ENCODE peak calls at places on chromosome 4, in seven cellular contexts. One of them, this sample, is unnamed.

GRCh38 chr4:158949094-158949493 is 153.8 kb upstream of the RAPGEF2 start:
- DNase-seq in heart left ventricle: no peak
- DNase-seq in adrenal gland: no peak
- DNase-seq in tibial nerve: no peak
- DNase-seq in HepG2: no peak
- DNase-seq in esophagus squamous epithelium: no peak
- DNase-seq in uterus: no peak
- DNase-seq in this sample: peak; percentile 45

GRCh38 chr4:159150380-159150779 is 47.5 kb downstream of the RAPGEF2 start:
- DNase-seq in heart left ventricle: no peak
- DNase-seq in adrenal gland: no peak
- DNase-seq in tibial nerve: no peak
- DNase-seq in HepG2: no peak
- DNase-seq in esophagus squamous epithelium: no peak
- DNase-seq in uterus: no peak
- DNase-seq in this sample: peak; percentile 68

GRCh38 chr4:112885897-112886296 is 163.6 kb upstream of the ANK2 start:
- DNase-seq in heart left ventricle: no peak
- DNase-seq in adrenal gland: no peak
- DNase-seq in tibial nerve: no peak
- DNase-seq in HepG2: no peak
- DNase-seq in esophagus squamous epithelium: no peak
- DNase-seq in uterus: no peak
- DNase-seq in this sample: no peak

GRCh38 chr4:128256539-128256938 is 31.1 kb downstream of the PGRMC2 start:
- DNase-seq in heart left ventricle: no peak
- DNase-seq in adrenal gland: no peak
- DNase-seq in tibial nerve: no peak
- DNase-seq in HepG2: no peak
- DNase-seq in esophagus squamous epithelium: no peak
- DNase-seq in uterus: no peak
- DNase-seq in this sample: no peak

GRCh38 chr4:119656986-119657635 is 28.5 kb upstream of the PDE5A start:
- DNase-seq in heart left ventricle: no peak
- DNase-seq in adrenal gland: no peak
- DNase-seq in tibial nerve: no peak
- DNase-seq in HepG2: no peak
- DNase-seq in esophagus squamous epithelium: no peak
- DNase-seq in uterus: no peak
- DNase-seq in this sample: no peak

GRCh38 chr4:70437212-70437611 is 34.8 kb upstream of the MUC7 start:
- DNase-seq in heart left ventricle: no peak
- DNase-seq in adrenal gland: no peak
- DNase-seq in tibial nerve: no peak
- DNase-seq in HepG2: peak; percentile 14
- DNase-seq in esophagus squamous epithelium: no peak
- DNase-seq in uterus: no peak
- DNase-seq in this sample: no peak

GRCh38 chr4:186734251-186734650 is 10.6 kb upstream of the FAT1 start:
- DNase-seq in heart left ventricle: no peak
- DNase-seq in adrenal gland: no peak
- DNase-seq in tibial nerve: no peak
- DNase-seq in HepG2: no peak
- DNase-seq in esophagus squamous epithelium: no peak
- DNase-seq in uterus: no peak
- DNase-seq in this sample: no peak

GRCh38 chr4:111045992-111046391 is 423.1 kb upstream of the PITX2 start:
- DNase-seq in heart left ventricle: no peak
- DNase-seq in adrenal gland: no peak
- DNase-seq in tibial nerve: no peak
- DNase-seq in HepG2: no peak
- DNase-seq in esophagus squamous epithelium: no peak
- DNase-seq in uterus: no peak
- DNase-seq in this sample: no peak

GRCh38 chr4:83071116-83071515 is 36.1 kb downstream of the COPS4 start:
- DNase-seq in heart left ventricle: no peak
- DNase-seq in adrenal gland: no peak
- DNase-seq in tibial nerve: no peak
- DNase-seq in HepG2: no peak
- DNase-seq in esophagus squamous epithelium: no peak
- DNase-seq in uterus: no peak
- DNase-seq in this sample: no peak

GRCh38 chr4:48683784-48684666 is 96.1 kb downstream of the FRYL start:
- DNase-seq in heart left ventricle: no peak
- DNase-seq in adrenal gland: no peak
- DNase-seq in tibial nerve: no peak
- DNase-seq in HepG2: no peak
- DNase-seq in esophagus squamous epithelium: no peak
- DNase-seq in uterus: no peak
- DNase-seq in this sample: peak; percentile 88

GRCh38 chr4:26218677-26219181 is 102.1 kb upstream of the RBPJ start:
- DNase-seq in heart left ventricle: no peak
- DNase-seq in adrenal gland: no peak
- DNase-seq in tibial nerve: no peak
- DNase-seq in HepG2: no peak
- DNase-seq in esophagus squamous epithelium: no peak
- DNase-seq in uterus: no peak
- DNase-seq in this sample: no peak

GRCh38 chr4:52852041-52852440 is 10.1 kb upstream of the RASL11B start:
- DNase-seq in heart left ventricle: no peak
- DNase-seq in adrenal gland: no peak
- DNase-seq in tibial nerve: no peak
- DNase-seq in HepG2: no peak
- DNase-seq in esophagus squamous epithelium: no peak
- DNase-seq in uterus: no peak
- DNase-seq in this sample: no peak
- TF ChIP-seq POLR2A in heart left ventricle: no peak
- TF ChIP-seq POLR2A in adrenal gland: no peak
- TF ChIP-seq POLR2A in tibial nerve: no peak
- TF ChIP-seq POLR2A in HepG2: no peak
- TF ChIP-seq POLR2A in esophagus squamous epithelium: no peak
- TF ChIP-seq POLR2A in uterus: no peak
- TF ChIP-seq POLR2A in this sample: no peak

GRCh38 chr4:44678094-44679023 is at the start of gene GUF1:
- DNase-seq in heart left ventricle: peak; percentile 93
- DNase-seq in adrenal gland: peak; percentile 89
- DNase-seq in tibial nerve: peak; percentile 70
- DNase-seq in HepG2: peak; percentile 85
- DNase-seq in esophagus squamous epithelium: peak; percentile 52
- DNase-seq in uterus: peak; percentile 86
- DNase-seq in this sample: peak; percentile 95
- TF ChIP-seq POLR2A in heart left ventricle: no peak
- TF ChIP-seq POLR2A in adrenal gland: peak; percentile 59
- TF ChIP-seq POLR2A in tibial nerve: peak; percentile 9
- TF ChIP-seq POLR2A in HepG2: peak; percentile 96
- TF ChIP-seq POLR2A in esophagus squamous epithelium: no peak
- TF ChIP-seq POLR2A in uterus: no peak
- TF ChIP-seq POLR2A in this sample: peak; percentile 97

DNA sequence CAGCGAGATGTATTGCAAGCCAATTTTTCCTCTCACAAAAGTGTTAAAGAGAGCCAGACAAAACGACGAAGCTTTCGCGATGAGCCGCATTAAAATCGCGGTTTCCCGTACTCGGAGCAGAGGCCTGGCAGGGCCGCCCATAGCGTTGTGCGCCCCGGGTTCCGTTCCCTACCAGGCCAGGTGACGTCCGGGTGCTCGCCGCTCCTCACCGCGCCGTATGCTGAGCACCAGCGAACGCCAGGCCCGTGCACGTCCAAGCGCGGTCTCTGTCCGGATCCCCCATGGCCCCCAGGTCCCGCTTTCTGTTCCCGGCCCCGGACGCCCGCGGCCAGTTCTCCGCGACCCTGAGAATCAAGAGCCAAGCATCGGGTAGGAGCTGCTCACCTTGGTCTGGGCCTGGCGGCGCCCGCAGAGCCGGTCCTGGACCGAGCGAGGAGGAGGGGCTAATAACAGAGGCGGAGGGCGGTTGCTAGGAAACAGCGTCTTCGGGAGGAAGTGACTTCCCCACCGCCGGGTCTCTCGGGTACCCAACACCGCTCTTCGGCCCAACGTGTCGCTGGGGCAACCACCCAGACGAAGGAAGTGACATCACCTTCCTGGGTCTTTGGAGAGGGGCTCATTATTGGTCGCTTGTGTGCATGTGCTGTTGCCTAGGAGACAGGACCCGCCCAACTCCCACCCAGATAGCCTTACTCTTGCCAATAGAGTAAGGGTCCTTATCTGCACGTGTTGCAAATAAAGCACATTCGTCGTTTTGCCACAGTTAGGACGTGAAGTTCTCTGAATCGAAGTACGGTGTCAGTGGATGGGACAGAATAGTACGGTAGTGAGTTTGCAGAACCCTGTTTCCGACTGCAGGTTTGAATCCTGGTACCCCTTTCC is at the start of gene MAP9:
- DNase-seq in heart left ventricle: peak; percentile 94
- DNase-seq in adrenal gland: peak; percentile 86
- DNase-seq in tibial nerve: peak; percentile 65
- DNase-seq in HepG2: no peak
- DNase-seq in esophagus squamous epithelium: peak; percentile 55
- DNase-seq in uterus: peak; percentile 78
- DNase-seq in this sample: peak; percentile 56
- TF ChIP-seq POLR2A in heart left ventricle: no peak
- TF ChIP-seq POLR2A in adrenal gland: no peak
- TF ChIP-seq POLR2A in tibial nerve: no peak
- TF ChIP-seq POLR2A in HepG2: no peak
- TF ChIP-seq POLR2A in esophagus squamous epithelium: no peak
- TF ChIP-seq POLR2A in uterus: no peak
- TF ChIP-seq POLR2A in this sample: no peak

GRCh38 chr4:15144249-15144966 is 142.1 kb downstream of the CPEB2 start:
- DNase-seq in heart left ventricle: no peak
- DNase-seq in adrenal gland: no peak
- DNase-seq in tibial nerve: no peak
- DNase-seq in HepG2: no peak
- DNase-seq in esophagus squamous epithelium: no peak
- DNase-seq in uterus: no peak
- DNase-seq in this sample: no peak

GRCh38 chr4:15144967-15145295 is 142.7 kb downstream of the CPEB2 start:
- DNase-seq in heart left ventricle: no peak
- DNase-seq in adrenal gland: no peak
- DNase-seq in tibial nerve: no peak
- DNase-seq in HepG2: no peak
- DNase-seq in esophagus squamous epithelium: no peak
- DNase-seq in uterus: no peak
- DNase-seq in this sample: no peak

GRCh38 chr4:15147709-15148651 is 145.7 kb downstream of the CPEB2 start:
- DNase-seq in heart left ventricle: no peak
- DNase-seq in adrenal gland: peak; percentile 26
- DNase-seq in tibial nerve: no peak
- DNase-seq in HepG2: peak; percentile 59
- DNase-seq in esophagus squamous epithelium: no peak
- DNase-seq in uterus: no peak
- DNase-seq in this sample: no peak

GRCh38 chr4:15143551-15143950 is 141.3 kb downstream of the CPEB2 start:
- DNase-seq in heart left ventricle: no peak
- DNase-seq in adrenal gland: no peak
- DNase-seq in tibial nerve: no peak
- DNase-seq in HepG2: no peak
- DNase-seq in esophagus squamous epithelium: no peak
- DNase-seq in uterus: no peak
- DNase-seq in this sample: no peak

GRCh38 chr4:15145709-15146108 is 143.4 kb downstream of the CPEB2 start:
- DNase-seq in heart left ventricle: peak; percentile 34
- DNase-seq in adrenal gland: no peak
- DNase-seq in tibial nerve: no peak
- DNase-seq in HepG2: no peak
- DNase-seq in esophagus squamous epithelium: no peak
- DNase-seq in uterus: no peak
- DNase-seq in this sample: no peak
- TF ChIP-seq POLR2A in heart left ventricle: no peak
- TF ChIP-seq POLR2A in adrenal gland: no peak
- TF ChIP-seq POLR2A in tibial nerve: no peak
- TF ChIP-seq POLR2A in HepG2: no peak
- TF ChIP-seq POLR2A in esophagus squamous epithelium: no peak
- TF ChIP-seq POLR2A in uterus: no peak
- TF ChIP-seq POLR2A in this sample: no peak

GRCh38 chr4:15779336-15779735 is 1.2 kb downstream of the CD38 start:
- DNase-seq in heart left ventricle: peak; percentile 69
- DNase-seq in adrenal gland: no peak
- DNase-seq in tibial nerve: no peak
- DNase-seq in HepG2: peak; percentile 46
- DNase-seq in esophagus squamous epithelium: no peak
- DNase-seq in uterus: peak; percentile 41
- DNase-seq in this sample: no peak

GRCh38 chr4:15778742-15779231 is 659 bp downstream of the CD38 start:
- DNase-seq in heart left ventricle: peak; percentile 67
- DNase-seq in adrenal gland: peak; percentile 43
- DNase-seq in tibial nerve: no peak
- DNase-seq in HepG2: no peak
- DNase-seq in esophagus squamous epithelium: no peak
- DNase-seq in uterus: peak; percentile 24
- DNase-seq in this sample: no peak

GRCh38 chr4:15776871-15777648 is 1.1 kb upstream of the CD38 start:
- DNase-seq in heart left ventricle: no peak
- DNase-seq in adrenal gland: no peak
- DNase-seq in tibial nerve: no peak
- DNase-seq in HepG2: no peak
- DNase-seq in esophagus squamous epithelium: no peak
- DNase-seq in uterus: no peak
- DNase-seq in this sample: no peak

GRCh38 chr4:15777697-15778096 is 431 bp upstream of the CD38 start:
- DNase-seq in heart left ventricle: no peak
- DNase-seq in adrenal gland: no peak
- DNase-seq in tibial nerve: no peak
- DNase-seq in HepG2: no peak
- DNase-seq in esophagus squamous epithelium: no peak
- DNase-seq in uterus: no peak
- DNase-seq in this sample: no peak

GRCh38 chr4:15778191-15778741 is at the start of gene CD38:
- DNase-seq in heart left ventricle: peak; percentile 47
- DNase-seq in adrenal gland: no peak
- DNase-seq in tibial nerve: no peak
- DNase-seq in HepG2: no peak
- DNase-seq in esophagus squamous epithelium: no peak
- DNase-seq in uterus: no peak
- DNase-seq in this sample: no peak
- TF ChIP-seq POLR2A in heart left ventricle: no peak
- TF ChIP-seq POLR2A in adrenal gland: no peak
- TF ChIP-seq POLR2A in tibial nerve: no peak
- TF ChIP-seq POLR2A in HepG2: no peak
- TF ChIP-seq POLR2A in esophagus squamous epithelium: no peak
- TF ChIP-seq POLR2A in uterus: no peak
- TF ChIP-seq POLR2A in this sample: no peak

GRCh38 chr4:1857931-1858330 is 2.0 kb upstream of the LETM1 start:
- DNase-seq in heart left ventricle: no peak
- DNase-seq in adrenal gland: no peak
- DNase-seq in tibial nerve: no peak
- DNase-seq in HepG2: no peak
- DNase-seq in esophagus squamous epithelium: no peak
- DNase-seq in uterus: no peak
- DNase-seq in this sample: no peak

GRCh38 chr4:1855334-1856070 is 454 bp downstream of the LETM1 start:
- DNase-seq in heart left ventricle: peak; percentile 55
- DNase-seq in adrenal gland: peak; percentile 56
- DNase-seq in tibial nerve: no peak
- DNase-seq in HepG2: no peak
- DNase-seq in esophagus squamous epithelium: no peak
- DNase-seq in uterus: peak; percentile 42
- DNase-seq in this sample: peak; percentile 70

GRCh38 chr4:1856071-1856919 is at the start of gene LETM1:
- DNase-seq in heart left ventricle: peak; percentile 98
- DNase-seq in adrenal gland: peak; percentile 95
- DNase-seq in tibial nerve: peak; percentile 85
- DNase-seq in HepG2: peak; percentile 84
- DNase-seq in esophagus squamous epithelium: peak; percentile 76
- DNase-seq in uterus: peak; percentile 95
- DNase-seq in this sample: peak; percentile 94

GRCh38 chr4:1859389-1859753 is 3.4 kb upstream of the LETM1 start:
- DNase-seq in heart left ventricle: no peak
- DNase-seq in adrenal gland: no peak
- DNase-seq in tibial nerve: no peak
- DNase-seq in HepG2: no peak
- DNase-seq in esophagus squamous epithelium: no peak
- DNase-seq in uterus: no peak
- DNase-seq in this sample: no peak

GRCh38 chr4:1856920-1857699 is 1.2 kb upstream of the LETM1 start:
- DNase-seq in heart left ventricle: no peak
- DNase-seq in adrenal gland: peak; percentile 32
- DNase-seq in tibial nerve: no peak
- DNase-seq in HepG2: no peak
- DNase-seq in esophagus squamous epithelium: no peak
- DNase-seq in uterus: peak; percentile 52
- DNase-seq in this sample: no peak
- TF ChIP-seq POLR2A in heart left ventricle: no peak
- TF ChIP-seq POLR2A in adrenal gland: no peak
- TF ChIP-seq POLR2A in tibial nerve: no peak
- TF ChIP-seq POLR2A in HepG2: no peak
- TF ChIP-seq POLR2A in esophagus squamous epithelium: no peak
- TF ChIP-seq POLR2A in uterus: no peak
- TF ChIP-seq POLR2A in this sample: no peak

This sample was measured in erythroblast.